ENCODE peak calls at places on chromosomes 1 and 21, in four cellular contexts. I is GM12891, C is ureter, Z is left cardiac atrium. J is an unnamed sample.

GRCh38 chr1:59692591-59692990 is 122.2 kb upstream of the HOOK1 start:
- DNase-seq in Z (no peak), C (no peak), I (no peak), J (no peak)

GRCh38 chr1:92408825-92409224 is 77.9 kb downstream of the GFI1 start:
- DNase-seq in I (no peak), C (no peak), Z (no peak), J (no peak)

GRCh38 chr1:246837418-246838117 is 94.2 kb downstream of the AHCTF1 start:
- DNase-seq in I (no peak), Z (no peak), C (no peak), J (no peak)

GRCh38 chr1:226816585-226816984 is 53.8 kb upstream of the PSEN2 start:
- DNase-seq in C (no peak), I (no peak), Z (no peak), J (no peak)

GRCh38 chr1:89973481-89974127 is 21.3 kb upstream of the ZNF326 start:
- DNase-seq in C (no peak), I (no peak), Z (no peak), J (no peak)

GRCh38 chr1:156508205-156508954 is 7.8 kb upstream of the MEF2D start:
- DNase-seq in C (peak; percentile 84), I (no peak), Z (peak; percentile 83), J (no peak)

GRCh38 chr21:19557046-19557445 is 1153.5 kb upstream of the TMPRSS15 start:
- DNase-seq in C (no peak), I (no peak), Z (no peak), J (no peak)

GRCh38 chr1:234871710-234872262 is 256.9 kb downstream of the TOMM20 start:
- DNase-seq in I (no peak), C (no peak), Z (no peak), J (no peak)

GRCh38 chr1:39933956-39934941 is 20.7 kb upstream of the MFSD2A start:
- DNase-seq in C (peak; percentile 82), Z (peak; percentile 82), I (no peak), J (no peak)

GRCh38 chr1:26378088-26378878 is 5.7 kb upstream of the ZNF683 start:
- DNase-seq in Z (peak; percentile 40), I (peak; percentile 70), C (no peak), J (no peak)

GRCh38 chr1:94876362-94876761 is 50.5 kb downstream of the CNN3 start:
- DNase-seq in Z (no peak), I (no peak), C (no peak), J (no peak)

GRCh38 chr1:245735831-245736530 is 581.2 kb downstream of the KIF26B start:
- DNase-seq in Z (no peak), I (no peak), C (no peak), J (no peak)

GRCh38 chr1:11253226-11253625 is 9.1 kb downstream of the MTOR start:
- DNase-seq in Z (no peak), C (no peak), I (no peak), J (no peak)

GRCh38 chr1:168281603-168282002 is 926 bp downstream of the TBX19 start:
- DNase-seq in I (no peak), Z (no peak), C (no peak), J (no peak)

GRCh38 chr1:169271094-169271493 is 96.5 kb downstream of the NME7 start:
- DNase-seq in C (no peak), Z (no peak), I (peak; percentile 17), J (no peak)

GRCh38 chr1:107707111-107707510 is 257.9 kb downstream of the VAV3 start:
- DNase-seq in I (no peak), Z (no peak), C (no peak), J (no peak)

GRCh38 chr1:16076003-16076870 is 2.8 kb upstream of the FAM131C start:
- DNase-seq in C (no peak), I (no peak), Z (peak; percentile 80), J (peak; percentile 59)

GRCh38 chr1:156756355-156756754 is 4.9 kb upstream of the HDGF start:
- DNase-seq in Z (no peak), I (no peak), C (no peak), J (no peak)

GRCh38 chr1:238409191-238409846 is 518.6 kb upstream of the ZP4 start:
- DNase-seq in I (no peak), C (no peak), Z (no peak), J (no peak)

GRCh38 chr1:14637233-14637632 is 38.7 kb downstream of the KAZN start:
- DNase-seq in Z (no peak), I (no peak), C (no peak), J (no peak)

GRCh38 chr1:114011796-114012195 is 32.5 kb downstream of the OLFML3 start:
- DNase-seq in Z (no peak), I (no peak), C (no peak), J (no peak)

GRCh38 chr1:30137001-30137400 is 586.4 kb downstream of the MATN1 start:
- DNase-seq in C (no peak), Z (no peak), I (no peak), J (no peak)

GRCh38 chr1:178938959-178939317 is 68.1 kb upstream of the ANGPTL1 start:
- DNase-seq in C (peak; percentile 79), I (no peak), Z (peak; percentile 73), J (no peak)

GRCh38 chr1:1084372-1085170 is 10.5 kb upstream of the RNF223 start:
- DNase-seq in C (no peak), Z (peak; percentile 20), I (peak; percentile 18), J (peak; percentile 14)

GRCh38 chr1:45009956-45010854 is 919 bp downstream of the HECTD3 start:
- DNase-seq in C (peak; percentile 36), Z (peak; percentile 32), I (no peak), J (no peak)

GRCh38 chr1:78472851-78473496 is 17.8 kb upstream of the PTGFR start:
- DNase-seq in I (no peak), C (no peak), Z (no peak), J (no peak)

GRCh38 chr1:169484107-169484506 is 1.6 kb downstream of the SLC19A2 start:
- DNase-seq in I (no peak), C (no peak), Z (no peak), J (no peak)

GRCh38 chr21:34740198-34740597 is 71.4 kb downstream of the CLIC6 start:
- DNase-seq in Z (no peak), C (no peak), I (no peak), J (no peak)

GRCh38 chr21:41612674-41613250 is 104.8 kb upstream of the TMPRSS2 start:
- DNase-seq in Z (peak; percentile 83), I (no peak), C (peak; percentile 73), J (peak; percentile 43)

GRCh38 chr1:150528997-150529396 is 13.4 kb downstream of the FALEC start:
- DNase-seq in Z (no peak), I (no peak), C (no peak), J (no peak)

GRCh38 chr1:156499703-156500577 is 635 bp downstream of the MEF2D start:
- DNase-seq in I (no peak), C (peak; percentile 69), Z (peak; percentile 75), J (no peak)

GRCh38 chr1:39690943-39691382 is 270 bp downstream of the HPCAL4 start:
- DNase-seq in C (no peak), I (no peak), Z (no peak), J (no peak)

GRCh38 chr1:232123775-232124659 is 497.4 kb downstream of the DISC1 start:
- DNase-seq in C (no peak), Z (no peak), I (no peak), J (no peak)

J was measured in 8988T.